ENCODE peak calls at places on chromosomes 6 and 20, in eight cellular contexts. One of them, this sample, is unnamed.

GRCh38 chr6:157020398-157021266 is 243.5 kb downstream of the ARID1B start:
- DNase-seq in B cell: peak
- DNase-seq in neural crest cell: no peak
- DNase-seq in AG04449: no peak
- DNase-seq in AG10803: peak
- DNase-seq in GM23248: peak
- DNase-seq in H9: peak
- DNase-seq in endothelial cell: peak
- DNase-seq in this sample: peak

GRCh38 chr6:151822252-151823111 is 15.0 kb downstream of the ESR1 start:
- DNase-seq in AG04449: no peak
- DNase-seq in GM23248: no peak
- DNase-seq in neural crest cell: no peak
- DNase-seq in AG10803: no peak
- DNase-seq in B cell: peak
- DNase-seq in H9: no peak
- DNase-seq in endothelial cell: no peak
- DNase-seq in this sample: no peak

GRCh38 chr6:87436435-87436834 is 28.7 kb downstream of the CFAP206 start:
- DNase-seq in neural crest cell: peak
- DNase-seq in AG10803: peak
- DNase-seq in AG04449: no peak
- DNase-seq in endothelial cell: peak
- DNase-seq in B cell: peak
- DNase-seq in GM23248: peak
- DNase-seq in H9: peak
- DNase-seq in this sample: peak

GRCh38 chr20:45339084-45339483 is 9.1 kb downstream of the SDC4 start:
- DNase-seq in H9: no peak
- DNase-seq in AG10803: no peak
- DNase-seq in B cell: no peak
- DNase-seq in neural crest cell: no peak
- DNase-seq in endothelial cell: no peak
- DNase-seq in GM23248: no peak
- DNase-seq in AG04449: no peak
- DNase-seq in this sample: no peak

GRCh38 chr6:1604347-1604990 is 5.2 kb upstream of the FOXC1 start:
- DNase-seq in AG10803: peak
- DNase-seq in AG04449: no peak
- DNase-seq in neural crest cell: peak
- DNase-seq in B cell: peak
- DNase-seq in endothelial cell: peak
- DNase-seq in GM23248: peak
- DNase-seq in H9: peak
- DNase-seq in this sample: peak

GRCh38 chr6:85065831-85066230 is 301.4 kb upstream of the TBX18 start:
- DNase-seq in GM23248: peak
- DNase-seq in endothelial cell: no peak
- DNase-seq in AG04449: no peak
- DNase-seq in neural crest cell: no peak
- DNase-seq in H9: no peak
- DNase-seq in AG10803: peak
- DNase-seq in B cell: no peak
- DNase-seq in this sample: no peak

GRCh38 chr6:149246691-149247384 is 70.7 kb upstream of the TAB2 start:
- DNase-seq in neural crest cell: no peak
- DNase-seq in H9: no peak
- DNase-seq in endothelial cell: no peak
- DNase-seq in GM23248: no peak
- DNase-seq in AG04449: no peak
- DNase-seq in B cell: peak
- DNase-seq in AG10803: no peak
- DNase-seq in this sample: no peak

GRCh38 chr20:63673951-63674350 is 15.8 kb downstream of the RTEL1 start:
- DNase-seq in endothelial cell: no peak
- DNase-seq in AG10803: no peak
- DNase-seq in GM23248: no peak
- DNase-seq in AG04449: no peak
- DNase-seq in neural crest cell: no peak
- DNase-seq in B cell: no peak
- DNase-seq in H9: no peak
- DNase-seq in this sample: no peak

GRCh38 chr20:51810155-51811039 is 8.1 kb upstream of the SALL4 start:
- DNase-seq in neural crest cell: no peak
- DNase-seq in AG10803: no peak
- DNase-seq in H9: peak
- DNase-seq in AG04449: no peak
- DNase-seq in GM23248: no peak
- DNase-seq in B cell: no peak
- DNase-seq in endothelial cell: no peak
- DNase-seq in this sample: peak

GRCh38 chr20:290081-290831 is at the start of gene C20orf96:
- DNase-seq in endothelial cell: peak
- DNase-seq in H9: peak
- DNase-seq in GM23248: peak
- DNase-seq in neural crest cell: peak
- DNase-seq in AG10803: peak
- DNase-seq in B cell: peak
- DNase-seq in AG04449: no peak
- DNase-seq in this sample: peak

GRCh38 chr20:4502756-4503155 is 219.0 kb upstream of the PRND start:
- DNase-seq in AG04449: no peak
- DNase-seq in B cell: no peak
- DNase-seq in AG10803: no peak
- DNase-seq in H9: no peak
- DNase-seq in neural crest cell: no peak
- DNase-seq in GM23248: no peak
- DNase-seq in endothelial cell: no peak
- DNase-seq in this sample: no peak

GRCh38 chr6:134034951-134035822 is 17.2 kb downstream of the SLC2A12 start:
- DNase-seq in neural crest cell: no peak
- DNase-seq in endothelial cell: no peak
- DNase-seq in B cell: no peak
- DNase-seq in AG04449: no peak
- DNase-seq in GM23248: peak
- DNase-seq in H9: no peak
- DNase-seq in AG10803: no peak
- DNase-seq in this sample: no peak

GRCh38 chr6:156780117-156780641 is 3.0 kb downstream of the ARID1B start:
- DNase-seq in AG10803: peak
- DNase-seq in H9: no peak
- DNase-seq in B cell: peak
- DNase-seq in AG04449: peak
- DNase-seq in neural crest cell: no peak
- DNase-seq in endothelial cell: no peak
- DNase-seq in GM23248: peak
- DNase-seq in this sample: peak

GRCh38 chr20:41176711-41177552 is 39.6 kb downstream of the PLCG1 start:
- DNase-seq in neural crest cell: no peak
- DNase-seq in GM23248: no peak
- DNase-seq in AG10803: no peak
- DNase-seq in H9: peak
- DNase-seq in endothelial cell: no peak
- DNase-seq in B cell: peak
- DNase-seq in AG04449: no peak
- DNase-seq in this sample: peak

This sample was measured in endodermal cell.